ENCODE peak calls at places on chromosomes 6 and 20, in seven cellular contexts. P, G, N, O, A, M and Z are unnamed samples.

GRCh38 chr6:108518714-108519576 is 41.8 kb upstream of the FOXO3 start:
- DNase-seq in P (peak; percentile 54), G (no peak), N (peak; percentile 76), O (peak; percentile 22), A (peak; percentile 43), M (peak; percentile 33), Z (peak; percentile 30)

GRCh38 chr20:52047811-52048302 is 143.7 kb downstream of the ZFP64 start:
- DNase-seq in P (no peak), G (no peak), N (peak; percentile 66), O (no peak), A (no peak), M (no peak), Z (no peak)

GRCh38 chr6:14258695-14259655 is 141.4 kb downstream of the CD83 start:
- DNase-seq in P (no peak), G (no peak), N (no peak), O (no peak), A (no peak), M (no peak), Z (no peak)

GRCh38 chr6:85323435-85324040 is 126.3 kb upstream of the NT5E start:
- DNase-seq in P (peak; percentile 76), G (peak; percentile 25), N (peak; percentile 95), O (peak; percentile 11), A (peak; percentile 82), M (peak; percentile 73), Z (peak; percentile 59)

GRCh38 chr6:303263-303662 is 11.0 kb downstream of the DUSP22 start:
- DNase-seq in P (no peak), G (no peak), N (no peak), O (no peak), A (no peak), M (no peak), Z (no peak)

GRCh38 chr6:90369024-90369519 is 72.4 kb upstream of the BACH2 start:
- DNase-seq in P (peak; percentile 99), G (peak; percentile 90), N (peak; percentile 88), O (peak; percentile 62), A (peak; percentile 93), M (no peak), Z (no peak)

GRCh38 chr20:582204-582603 is 27.9 kb downstream of the TCF15 start:
- DNase-seq in P (no peak), G (no peak), N (no peak), O (no peak), A (no peak), M (no peak), Z (no peak)

GRCh38 chr6:13554929-13555333 is 19.5 kb upstream of the SIRT5 start:
- DNase-seq in P (no peak), G (no peak), N (peak; percentile 79), O (no peak), A (peak; percentile 23), M (no peak), Z (no peak)

GRCh38 chr6:88567696-88568095 is 395.7 kb downstream of the RNGTT start:
- DNase-seq in P (no peak), G (no peak), N (no peak), O (no peak), A (no peak), M (no peak), Z (no peak)

GRCh38 chr20:17731233-17731632 is 31.5 kb downstream of the BANF2 start:
- DNase-seq in P (no peak), G (no peak), N (no peak), O (no peak), A (no peak), M (no peak), Z (no peak)

GRCh38 chr6:13484138-13484708 is 3.2 kb downstream of the GFOD1 start:
- DNase-seq in P (no peak), G (no peak), N (no peak), O (no peak), A (peak; percentile 45), M (no peak), Z (no peak)

GRCh38 chr6:169918239-169918953 is 167.0 kb downstream of the ERMARD start:
- DNase-seq in P (no peak), G (no peak), N (no peak), O (no peak), A (no peak), M (no peak), Z (peak; percentile 71)

GRCh38 chr20:57985278-57985677 is 243.2 kb downstream of the ANKRD60 start:
- DNase-seq in P (no peak), G (no peak), N (no peak), O (no peak), A (no peak), M (no peak), Z (no peak)

GRCh38 chr20:21703740-21704407 is 1.6 kb upstream of the PAX1 start:
- DNase-seq in P (no peak), G (no peak), N (peak; percentile 32), O (no peak), A (no peak), M (no peak), Z (no peak)

GRCh38 chr20:21707267-21707666 is 1.8 kb downstream of the PAX1 start:
- DNase-seq in P (no peak), G (no peak), N (no peak), O (no peak), A (no peak), M (no peak), Z (no peak)

GRCh38 chr20:21704408-21705385 is 767 bp upstream of the PAX1 start:
- DNase-seq in P (no peak), G (no peak), N (peak; percentile 71), O (no peak), A (no peak), M (no peak), Z (no peak)

GRCh38 chr20:21706345-21707195 is 1.1 kb downstream of the PAX1 start:
- DNase-seq in P (no peak), G (no peak), N (peak; percentile 62), O (no peak), A (no peak), M (no peak), Z (no peak)

GRCh38 chr20:21705466-21706344 is at the start of gene PAX1:
- DNase-seq in P (no peak), G (no peak), N (peak; percentile 52), O (no peak), A (no peak), M (no peak), Z (no peak)
- TF ChIP-seq REST in P (no peak), G (no peak), N (no peak), O (no peak), A (no peak), M (no peak), Z (no peak)

GRCh38 chr6:98470821-98471220 is 363.6 kb upstream of the POU3F2 start:
- DNase-seq in P (no peak), G (no peak), N (no peak), O (no peak), A (no peak), M (no peak), Z (no peak)
- TF ChIP-seq REST in P (no peak), G (no peak), N (peak; percentile 66), O (no peak), A (no peak), M (peak; percentile 73), Z (peak; percentile 25)

GRCh38 chr6:21780601-21781000 is 187.1 kb downstream of the SOX4 start:
- DNase-seq in P (no peak), G (no peak), N (peak; percentile 47), O (no peak), A (no peak), M (no peak), Z (no peak)
- TF ChIP-seq REST in P (no peak), G (no peak), N (no peak), O (no peak), A (no peak), M (no peak), Z (no peak)

DNA sequence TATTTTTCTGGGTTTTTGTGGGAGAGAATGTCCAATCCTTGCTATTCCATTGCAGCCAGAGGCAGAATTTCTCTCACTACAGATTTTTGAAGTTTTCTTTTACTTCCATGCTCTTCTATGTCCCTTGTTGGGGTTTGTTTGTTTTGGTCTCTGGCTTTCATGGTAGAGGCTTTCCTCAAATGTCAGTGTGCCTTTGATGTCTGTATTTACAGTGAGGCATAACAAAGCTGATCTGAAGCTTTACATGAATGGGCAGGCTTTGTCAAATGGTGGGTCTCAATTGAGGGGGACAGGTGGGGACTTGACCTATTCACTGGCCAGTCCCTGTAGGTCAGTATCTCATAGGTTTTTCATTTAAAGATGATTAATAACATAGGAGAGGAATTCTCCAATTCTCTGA is 8.6 kb upstream of the CARMIL1 start:
- DNase-seq in P (no peak), G (no peak), N (no peak), O (no peak), A (no peak), M (no peak), Z (no peak)
- TF ChIP-seq REST in P (no peak), G (no peak), N (no peak), O (no peak), A (no peak), M (no peak), Z (no peak)

GRCh38 chr20:60695223-60695622 is 556.8 kb upstream of the CDH4 start:
- DNase-seq in P (no peak), G (no peak), N (no peak), O (no peak), A (peak; percentile 16), M (no peak), Z (no peak)
- TF ChIP-seq REST in P (no peak), G (no peak), N (no peak), O (no peak), A (no peak), M (no peak), Z (no peak)

DNA sequence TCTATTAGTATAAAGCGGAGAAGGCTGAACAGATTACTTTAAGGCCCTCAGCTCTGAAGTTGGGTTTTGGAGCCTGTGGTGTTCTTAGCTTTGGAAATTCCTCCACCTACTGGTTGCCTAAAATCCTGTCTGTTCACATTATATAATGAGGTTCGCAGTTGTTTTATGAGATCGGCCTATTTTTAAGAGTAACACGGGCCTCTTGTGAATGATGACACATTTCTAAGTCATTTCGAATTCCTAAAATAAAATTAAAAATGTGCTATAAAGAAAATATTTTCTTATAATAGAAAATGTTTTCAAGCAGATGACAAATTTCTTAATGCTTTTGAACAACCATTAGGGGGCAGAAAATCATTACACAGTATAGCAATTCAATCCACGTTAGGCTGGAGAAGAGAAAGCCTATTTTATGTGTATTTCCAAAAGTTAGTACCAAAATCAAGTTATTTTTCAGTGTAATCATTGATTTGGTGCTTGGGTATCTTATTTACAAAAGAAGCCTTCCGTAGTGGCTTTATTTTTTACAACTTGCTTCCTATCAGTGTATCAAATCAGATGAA is 15.8 kb upstream of the FAM8A1 start:
- DNase-seq in P (peak; percentile 66), G (no peak), N (peak; percentile 80), O (peak; percentile 47), A (peak; percentile 69), M (peak; percentile 22), Z (peak; percentile 69)
- TF ChIP-seq REST in P (no peak), G (no peak), N (no peak), O (no peak), A (no peak), M (no peak), Z (no peak)

GRCh38 chr6:16102208-16102607 is 26.7 kb upstream of the MYLIP start:
- DNase-seq in P (no peak), G (no peak), N (no peak), O (no peak), A (no peak), M (no peak), Z (no peak)
- TF ChIP-seq REST in P (no peak), G (no peak), N (no peak), O (no peak), A (no peak), M (no peak), Z (no peak)

GRCh38 chr20:2140561-2140960 is 38.9 kb downstream of the STK35 start:
- DNase-seq in P (no peak), G (no peak), N (no peak), O (no peak), A (no peak), M (no peak), Z (no peak)
- TF ChIP-seq REST in P (no peak), G (no peak), N (no peak), O (no peak), A (no peak), M (no peak), Z (no peak)